ENCODE peak calls at places on chromosomes 2 and 18, in five cellular contexts. O, E, W, U and V are unnamed samples.

GRCh38 chr2:71945133-71945959 is 202.3 kb downstream of the CYP26B1 start:
- DNase-seq in O (no peak), E (peak; percentile 44), W (no peak), U (no peak), V (peak; percentile 48)

GRCh38 chr2:19747310-19748072 is 154.3 kb downstream of the TTC32 start:
- DNase-seq in O (no peak), E (no peak), W (no peak), U (peak; percentile 46), V (no peak)

GRCh38 chr2:86297382-86298147 is 39.9 kb downstream of the REEP1 start:
- DNase-seq in O (no peak), E (no peak), W (peak; percentile 17), U (no peak), V (no peak)

GRCh38 chr2:223538920-223539440 is 63.2 kb downstream of the SCG2 start:
- DNase-seq in O (no peak), E (no peak), W (no peak), U (peak; percentile 27), V (no peak)

GRCh38 chr2:74261204-74261864 is 62.9 kb downstream of the MTHFD2 start:
- DNase-seq in O (no peak), E (no peak), W (peak; percentile 39), U (peak; percentile 28), V (no peak)

GRCh38 chr18:23071285-23071684 is 64.0 kb upstream of the CABLES1 start:
- DNase-seq in O (no peak), E (peak; percentile 93), W (no peak), U (no peak), V (peak; percentile 73)

GRCh38 chr2:212723226-212723625 is 184.6 kb upstream of the ERBB4 start:
- DNase-seq in O (peak; percentile 23), E (no peak), W (no peak), U (peak; percentile 20), V (no peak)

GRCh38 chr18:21179590-21180220 is 62.3 kb upstream of the GREB1L start:
- DNase-seq in O (peak; percentile 30), E (no peak), W (peak; percentile 78), U (peak; percentile 84), V (no peak)

GRCh38 chr2:241061275-241061674 is 40.8 kb downstream of the MTERF4 start:
- DNase-seq in O (no peak), E (no peak), W (no peak), U (peak; percentile 56), V (no peak)

GRCh38 chr18:59848002-59848401 is 51.8 kb upstream of the PMAIP1 start:
- DNase-seq in O (no peak), E (no peak), W (no peak), U (no peak), V (no peak)